ENCODE peak calls at places on chromosomes 7 and 10, in seven cellular contexts. One of them, this sample, is unnamed.

GRCh38 chr7:28260969-28261368 is 80.4 kb upstream of the JAZF1 start:
- DNase-seq in uterus: no peak
- DNase-seq in epithelial cell of esophagus: peak
- DNase-seq in hepatocyte: no peak
- DNase-seq in heart right ventricle: no peak
- DNase-seq in left ventricle myocardium inferior: no peak
- DNase-seq in coronary artery: no peak
- DNase-seq in this sample: no peak

GRCh38 chr10:68628576-68629127 is 68.5 kb downstream of the TET1 start:
- DNase-seq in uterus: no peak
- DNase-seq in epithelial cell of esophagus: no peak
- DNase-seq in hepatocyte: no peak
- DNase-seq in heart right ventricle: peak
- DNase-seq in left ventricle myocardium inferior: no peak
- DNase-seq in coronary artery: no peak
- DNase-seq in this sample: peak

GRCh38 chr7:92830532-92831110 is 5.8 kb downstream of the CDK6 start:
- DNase-seq in uterus: no peak
- DNase-seq in epithelial cell of esophagus: peak
- DNase-seq in hepatocyte: no peak
- DNase-seq in heart right ventricle: no peak
- DNase-seq in left ventricle myocardium inferior: no peak
- DNase-seq in coronary artery: no peak
- DNase-seq in this sample: no peak

GRCh38 chr7:100567751-100568175 is 5.9 kb downstream of the SAP25 start:
- DNase-seq in uterus: peak
- DNase-seq in epithelial cell of esophagus: no peak
- DNase-seq in hepatocyte: no peak
- DNase-seq in heart right ventricle: no peak
- DNase-seq in left ventricle myocardium inferior: no peak
- DNase-seq in coronary artery: no peak
- DNase-seq in this sample: no peak

GRCh38 chr10:101485681-101486554 is 102.1 kb downstream of the POLL start:
- DNase-seq in uterus: peak
- DNase-seq in epithelial cell of esophagus: no peak
- DNase-seq in hepatocyte: peak
- DNase-seq in heart right ventricle: no peak
- DNase-seq in left ventricle myocardium inferior: no peak
- DNase-seq in coronary artery: no peak
- DNase-seq in this sample: no peak

GRCh38 chr10:132409667-132410028 is 12.6 kb downstream of the PWWP2B start:
- DNase-seq in uterus: no peak
- DNase-seq in epithelial cell of esophagus: no peak
- DNase-seq in hepatocyte: no peak
- DNase-seq in heart right ventricle: no peak
- DNase-seq in left ventricle myocardium inferior: no peak
- DNase-seq in coronary artery: no peak
- DNase-seq in this sample: no peak

GRCh38 chr10:118927317-118927716 is 102.2 kb upstream of the NANOS1 start:
- DNase-seq in uterus: no peak
- DNase-seq in epithelial cell of esophagus: peak
- DNase-seq in hepatocyte: no peak
- DNase-seq in heart right ventricle: no peak
- DNase-seq in left ventricle myocardium inferior: no peak
- DNase-seq in coronary artery: no peak
- DNase-seq in this sample: no peak

GRCh38 chr7:5041047-5041446 is 4.6 kb upstream of the RBAK start:
- DNase-seq in uterus: no peak
- DNase-seq in epithelial cell of esophagus: no peak
- DNase-seq in hepatocyte: no peak
- DNase-seq in heart right ventricle: no peak
- DNase-seq in left ventricle myocardium inferior: no peak
- DNase-seq in coronary artery: no peak
- DNase-seq in this sample: no peak

GRCh38 chr10:59336632-59337031 is 25.7 kb downstream of the FAM13C start:
- DNase-seq in uterus: no peak
- DNase-seq in epithelial cell of esophagus: peak
- DNase-seq in hepatocyte: no peak
- DNase-seq in heart right ventricle: no peak
- DNase-seq in left ventricle myocardium inferior: no peak
- DNase-seq in coronary artery: no peak
- DNase-seq in this sample: peak

GRCh38 chr10:93993782-93994668 is at the start of gene PLCE1:
- DNase-seq in uterus: peak
- DNase-seq in epithelial cell of esophagus: peak
- DNase-seq in hepatocyte: peak
- DNase-seq in heart right ventricle: peak
- DNase-seq in left ventricle myocardium inferior: peak
- DNase-seq in coronary artery: peak
- DNase-seq in this sample: no peak

GRCh38 chr10:33776419-33776818 is 442.0 kb upstream of the NRP1 start:
- DNase-seq in uterus: no peak
- DNase-seq in epithelial cell of esophagus: no peak
- DNase-seq in hepatocyte: no peak
- DNase-seq in heart right ventricle: no peak
- DNase-seq in left ventricle myocardium inferior: no peak
- DNase-seq in coronary artery: no peak
- DNase-seq in this sample: no peak

GRCh38 chr7:93723424-93724124 is 149.1 kb upstream of the CALCR start:
- DNase-seq in uterus: no peak
- DNase-seq in epithelial cell of esophagus: no peak
- DNase-seq in hepatocyte: no peak
- DNase-seq in heart right ventricle: no peak
- DNase-seq in left ventricle myocardium inferior: no peak
- DNase-seq in coronary artery: no peak
- DNase-seq in this sample: no peak

GRCh38 chr10:89120931-89121907 is 85.9 kb downstream of the CH25H start:
- DNase-seq in uterus: no peak
- DNase-seq in epithelial cell of esophagus: no peak
- DNase-seq in hepatocyte: no peak
- DNase-seq in heart right ventricle: no peak
- DNase-seq in left ventricle myocardium inferior: no peak
- DNase-seq in coronary artery: no peak
- DNase-seq in this sample: no peak

GRCh38 chr7:135884495-135885237 is 92.5 kb downstream of the MTPN start:
- DNase-seq in uterus: no peak
- DNase-seq in epithelial cell of esophagus: no peak
- DNase-seq in hepatocyte: no peak
- DNase-seq in heart right ventricle: no peak
- DNase-seq in left ventricle myocardium inferior: no peak
- DNase-seq in coronary artery: no peak
- DNase-seq in this sample: no peak

GRCh38 chr7:73433924-73434700 is 534 bp downstream of the FZD9 start:
- DNase-seq in uterus: no peak
- DNase-seq in epithelial cell of esophagus: peak
- DNase-seq in hepatocyte: no peak
- DNase-seq in heart right ventricle: no peak
- DNase-seq in left ventricle myocardium inferior: no peak
- DNase-seq in coronary artery: no peak
- DNase-seq in this sample: no peak

GRCh38 chr7:28872226-28872625 is 85.9 kb downstream of the TRIL start:
- DNase-seq in uterus: no peak
- DNase-seq in epithelial cell of esophagus: peak
- DNase-seq in hepatocyte: no peak
- DNase-seq in heart right ventricle: no peak
- DNase-seq in left ventricle myocardium inferior: no peak
- DNase-seq in coronary artery: no peak
- DNase-seq in this sample: no peak

GRCh38 chr7:131326576-131326975 is 1.1 kb upstream of the MKLN1 start:
- DNase-seq in uterus: no peak
- DNase-seq in epithelial cell of esophagus: peak
- DNase-seq in hepatocyte: peak
- DNase-seq in heart right ventricle: no peak
- DNase-seq in left ventricle myocardium inferior: no peak
- DNase-seq in coronary artery: no peak
- DNase-seq in this sample: no peak

GRCh38 chr10:80453715-80454525 is at the start of gene TSPAN14:
- DNase-seq in uterus: peak
- DNase-seq in epithelial cell of esophagus: peak
- DNase-seq in hepatocyte: peak
- DNase-seq in heart right ventricle: peak
- DNase-seq in left ventricle myocardium inferior: peak
- DNase-seq in coronary artery: peak
- DNase-seq in this sample: peak

GRCh38 chr7:87448427-87448826 is 27.1 kb downstream of the ABCB4 start:
- DNase-seq in uterus: no peak
- DNase-seq in epithelial cell of esophagus: no peak
- DNase-seq in hepatocyte: no peak
- DNase-seq in heart right ventricle: no peak
- DNase-seq in left ventricle myocardium inferior: no peak
- DNase-seq in coronary artery: no peak
- DNase-seq in this sample: no peak

DNA sequence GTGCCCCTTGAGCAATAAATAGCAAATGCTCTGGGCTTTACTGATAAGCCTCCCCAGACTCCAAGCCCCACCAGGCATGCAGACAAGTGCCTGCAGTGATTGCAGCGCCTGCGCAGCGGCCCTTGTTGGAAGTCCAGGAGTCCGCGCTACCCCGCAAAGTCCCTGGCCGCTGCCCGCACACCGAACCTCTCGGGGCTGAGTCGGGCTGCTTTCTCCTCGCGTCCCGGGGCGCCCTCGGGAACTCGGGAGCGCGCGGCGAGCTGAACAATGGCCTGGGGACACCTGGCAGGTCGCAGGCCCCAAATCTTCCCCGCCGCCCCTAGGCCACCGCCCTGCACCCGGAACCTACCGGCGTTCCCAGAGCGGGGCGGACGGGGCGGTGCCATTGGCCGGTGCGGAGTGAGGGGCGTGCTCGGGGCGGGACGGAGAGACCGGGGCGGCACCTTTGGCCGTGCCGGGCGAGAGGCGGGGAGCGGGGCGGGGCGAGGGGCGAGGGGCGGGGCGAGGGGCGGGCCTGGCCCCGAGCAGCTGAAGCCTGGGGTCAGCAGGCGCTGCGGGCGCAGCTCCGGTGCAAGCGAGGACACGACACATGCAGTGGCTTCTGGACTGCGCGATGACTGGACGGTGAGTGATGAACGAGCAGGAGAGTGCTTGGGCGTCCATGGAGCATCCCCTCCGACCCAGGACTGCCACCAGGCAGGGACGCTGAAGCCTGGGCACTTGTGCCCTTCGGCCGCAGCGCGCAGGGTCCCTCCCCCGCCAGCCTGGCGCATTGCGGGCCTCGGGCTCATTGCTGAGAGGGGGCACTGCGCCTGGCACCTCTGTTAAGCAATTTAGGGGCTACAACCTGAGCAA is at the start of gene RASSF4:
- DNase-seq in uterus: peak
- DNase-seq in epithelial cell of esophagus: peak
- DNase-seq in hepatocyte: peak
- DNase-seq in heart right ventricle: peak
- DNase-seq in left ventricle myocardium inferior: peak
- DNase-seq in coronary artery: peak
- DNase-seq in this sample: peak
- TF ChIP-seq CTCF in uterus: peak
- TF ChIP-seq CTCF in epithelial cell of esophagus: no peak
- TF ChIP-seq CTCF in hepatocyte: no peak
- TF ChIP-seq CTCF in heart right ventricle: no peak
- TF ChIP-seq CTCF in left ventricle myocardium inferior: no peak
- TF ChIP-seq CTCF in coronary artery: no peak
- TF ChIP-seq CTCF in this sample: no peak

GRCh38 chr7:27189560-27190283 is 4.7 kb upstream of the HOXA11 start:
- DNase-seq in uterus: peak
- DNase-seq in epithelial cell of esophagus: no peak
- DNase-seq in hepatocyte: no peak
- DNase-seq in heart right ventricle: no peak
- DNase-seq in left ventricle myocardium inferior: no peak
- DNase-seq in coronary artery: peak
- DNase-seq in this sample: no peak
- H3K4me3 ChIP-seq in uterus: peak
- H3K4me3 ChIP-seq in epithelial cell of esophagus: no peak
- H3K4me3 ChIP-seq in hepatocyte: no peak
- H3K4me3 ChIP-seq in heart right ventricle: no peak
- H3K4me3 ChIP-seq in left ventricle myocardium inferior: no peak
- H3K4me3 ChIP-seq in coronary artery: no peak
- H3K4me3 ChIP-seq in this sample: no peak

DNA sequence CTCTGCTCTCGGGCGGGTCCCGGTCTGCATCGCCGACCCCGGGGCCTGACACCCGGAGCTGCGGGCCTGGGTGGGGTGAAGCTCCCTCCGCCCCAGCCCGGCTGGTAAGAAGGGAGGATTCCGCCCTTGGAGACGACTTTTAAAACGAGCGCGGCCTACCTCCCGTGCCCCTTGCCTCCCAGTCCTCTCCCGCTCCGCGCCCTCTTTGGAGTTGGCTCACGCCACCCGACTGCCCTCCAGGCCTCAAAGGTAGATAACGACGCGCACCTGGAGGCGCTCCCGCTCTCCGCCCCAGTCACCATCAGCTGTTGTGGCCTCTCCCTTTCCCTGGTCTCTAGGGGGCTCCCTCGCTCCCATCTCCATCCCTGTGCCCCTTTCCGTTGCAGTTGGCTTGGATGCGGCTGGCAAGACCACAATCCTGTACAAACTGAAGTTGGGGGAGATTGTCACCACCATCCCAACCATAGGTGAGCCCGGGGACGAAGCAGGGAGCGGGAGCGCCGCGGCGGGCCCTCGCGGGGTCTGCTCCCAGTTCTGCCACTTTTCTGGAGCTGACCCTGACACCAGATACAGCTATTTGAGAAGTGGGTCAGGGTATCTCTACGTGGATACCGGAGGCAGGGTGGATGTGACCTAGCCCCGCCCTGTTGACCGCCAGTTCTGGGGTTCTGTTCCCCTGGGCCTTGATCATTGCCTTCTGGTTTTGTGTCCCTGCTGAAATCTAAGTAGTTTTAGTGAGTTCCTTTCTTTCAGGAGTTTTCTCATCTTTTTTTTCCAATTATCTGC is 679 bp downstream of the ARF5 start:
- DNase-seq in uterus: peak
- DNase-seq in epithelial cell of esophagus: peak
- DNase-seq in hepatocyte: peak
- DNase-seq in heart right ventricle: peak
- DNase-seq in left ventricle myocardium inferior: peak
- DNase-seq in coronary artery: no peak
- DNase-seq in this sample: peak
- TF ChIP-seq CTCF in uterus: no peak
- TF ChIP-seq CTCF in epithelial cell of esophagus: peak
- TF ChIP-seq CTCF in hepatocyte: peak
- TF ChIP-seq CTCF in heart right ventricle: peak
- TF ChIP-seq CTCF in left ventricle myocardium inferior: peak
- TF ChIP-seq CTCF in coronary artery: no peak
- TF ChIP-seq CTCF in this sample: peak

DNA sequence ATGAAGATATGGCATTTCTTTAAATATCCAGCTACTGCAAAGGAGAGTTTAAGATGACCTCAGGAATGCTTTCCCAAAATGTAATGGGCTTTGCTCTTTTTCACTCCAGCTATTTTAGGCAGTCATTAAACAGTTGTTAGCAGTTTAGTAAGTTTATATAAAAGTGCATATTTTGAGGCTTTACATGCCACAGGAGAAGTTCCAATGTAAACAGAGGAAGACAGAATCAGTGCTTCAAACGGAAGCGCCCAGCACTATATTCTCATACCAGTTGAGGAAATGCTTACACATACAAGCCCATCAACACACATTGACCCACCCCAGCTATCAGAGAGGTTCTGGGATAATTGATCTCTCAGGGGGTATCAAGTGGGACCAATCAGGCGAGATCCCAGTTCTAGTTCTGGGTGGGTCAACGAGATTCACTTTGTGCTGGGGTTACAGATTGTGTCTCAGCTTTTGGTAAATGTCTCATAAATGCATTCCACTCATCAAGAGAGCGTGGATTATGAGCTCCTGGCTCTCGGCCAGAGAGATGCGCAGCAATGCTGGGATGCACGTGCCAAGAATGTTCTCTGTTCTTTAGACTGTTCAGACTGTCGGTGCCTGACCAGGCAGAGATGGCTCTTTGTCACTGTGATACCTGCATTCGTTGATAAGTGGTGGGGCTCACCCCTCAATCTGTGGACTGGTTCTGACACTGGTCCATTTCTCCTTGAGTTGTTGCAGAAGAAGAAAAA is 55.0 kb downstream of the CACNB2 start:
- DNase-seq in uterus: peak
- DNase-seq in epithelial cell of esophagus: no peak
- DNase-seq in hepatocyte: peak
- DNase-seq in heart right ventricle: no peak
- DNase-seq in left ventricle myocardium inferior: no peak
- DNase-seq in coronary artery: no peak
- DNase-seq in this sample: peak
- H3K4me3 ChIP-seq in uterus: no peak
- H3K4me3 ChIP-seq in epithelial cell of esophagus: no peak
- H3K4me3 ChIP-seq in hepatocyte: no peak
- H3K4me3 ChIP-seq in heart right ventricle: no peak
- H3K4me3 ChIP-seq in left ventricle myocardium inferior: no peak
- H3K4me3 ChIP-seq in coronary artery: no peak
- H3K4me3 ChIP-seq in this sample: no peak